ENCODE peak calls at places on chromosome 3, in ten cellular contexts. I is mammary epithelial cell, Q is neuronal stem cell, G is adipocyte, Z is astrocyte, C is PC-3, M is GM23248, X is endothelial cell of umbilical vein, S is H9, O is mesendoderm. H is an unnamed sample.

GRCh38 chr3:127955680-127956079 is 40.6 kb downstream of the KBTBD12 start:
- DNase-seq in I (no peak), Q (no peak), G (no peak), Z (no peak), C (no peak), M (no peak), X (no peak), S (no peak), O (no peak), H (no peak)

GRCh38 chr3:119236756-119237155 is 3.9 kb downstream of the B4GALT4 start:
- DNase-seq in I (no peak), Q (no peak), G (no peak), Z (no peak), C (no peak), M (no peak), X (no peak), S (no peak), O (no peak), H (no peak)

GRCh38 chr3:57696861-57697321 is 4.0 kb upstream of the DENND6A start:
- DNase-seq in I (peak), Q (no peak), G (peak), Z (peak), C (peak), M (peak), X (no peak), S (no peak), O (no peak), H (no peak)

GRCh38 chr3:47856669-47857068 is 53.7 kb downstream of the DHX30 start:
- DNase-seq in I (no peak), Q (no peak), G (no peak), Z (no peak), C (no peak), M (no peak), X (no peak), S (no peak), O (no peak), H (no peak)

GRCh38 chr3:46097691-46098241 is 70.5 kb upstream of the XCR1 start:
- DNase-seq in I (no peak), Q (no peak), G (peak), Z (no peak), C (no peak), M (peak), X (no peak), S (no peak), O (no peak), H (peak)

GRCh38 chr3:13415236-13416001 is 4.7 kb downstream of the NUP210 start:
- DNase-seq in I (no peak), Q (no peak), G (no peak), Z (no peak), C (no peak), M (no peak), X (no peak), S (no peak), O (no peak), H (no peak)

GRCh38 chr3:175295248-175296000 is 436.3 kb downstream of the NAALADL2 start:
- DNase-seq in I (no peak), Q (no peak), G (no peak), Z (no peak), C (no peak), M (no peak), X (no peak), S (no peak), O (no peak), H (no peak)

GRCh38 chr3:192482391-192482790 is 244.9 kb downstream of the FGF12 start:
- DNase-seq in I (no peak), Q (no peak), G (no peak), Z (peak), C (no peak), M (peak), X (no peak), S (no peak), O (no peak), H (no peak)

GRCh38 chr3:127660621-127661253 is 12.0 kb upstream of the ABTB1 start:
- DNase-seq in I (no peak), Q (no peak), G (no peak), Z (no peak), C (no peak), M (no peak), X (no peak), S (no peak), O (no peak), H (no peak)

GRCh38 chr3:32334675-32335074 is 57.0 kb upstream of the CMTM7 start:
- DNase-seq in I (no peak), Q (no peak), G (no peak), Z (no peak), C (peak), M (no peak), X (no peak), S (peak), O (peak), H (no peak)

GRCh38 chr3:172256101-172256687 is 192.1 kb downstream of the GHSR start:
- DNase-seq in I (no peak), Q (no peak), G (peak), Z (peak), C (no peak), M (peak), X (no peak), S (no peak), O (no peak), H (peak)

GRCh38 chr3:10757021-10757820 is 58.8 kb upstream of the SLC6A11 start:
- DNase-seq in I (peak), Q (no peak), G (no peak), Z (peak), C (peak), M (peak), X (peak), S (no peak), O (no peak), H (no peak)

GRCh38 chr3:46987485-46988401 is 8.3 kb downstream of the NBEAL2 start:
- DNase-seq in I (peak), Q (no peak), G (no peak), Z (no peak), C (no peak), M (no peak), X (peak), S (peak), O (peak), H (peak)

GRCh38 chr3:136694321-136694720 is 57.9 kb downstream of the STAG1 start:
- DNase-seq in I (no peak), Q (no peak), G (no peak), Z (no peak), C (no peak), M (no peak), X (no peak), S (no peak), O (no peak), H (no peak)

GRCh38 chr3:30638685-30639412 is 32.4 kb downstream of the TGFBR2 start:
- DNase-seq in I (no peak), Q (no peak), G (no peak), Z (no peak), C (no peak), M (no peak), X (no peak), S (no peak), O (no peak), H (no peak)

GRCh38 chr3:111588527-111588926 is 6.6 kb downstream of the ZBED2 start:
- DNase-seq in I (peak), Q (no peak), G (no peak), Z (no peak), C (no peak), M (peak), X (no peak), S (no peak), O (no peak), H (no peak)

GRCh38 chr3:170740726-170741591 is 129.0 kb downstream of the RPL22L1 start:
- DNase-seq in I (peak), Q (no peak), G (peak), Z (peak), C (peak), M (peak), X (no peak), S (no peak), O (no peak), H (peak)

GRCh38 chr3:73259291-73259690 is 197.8 kb downstream of the EBLN2 start:
- DNase-seq in I (no peak), Q (no peak), G (no peak), Z (no peak), C (no peak), M (no peak), X (no peak), S (no peak), O (no peak), H (no peak)

GRCh38 chr3:50324351-50325144 is 2.0 kb upstream of the HYAL2 start:
- DNase-seq in I (peak), Q (no peak), G (peak), Z (peak), C (peak), M (peak), X (peak), S (peak), O (peak), H (peak)

GRCh38 chr3:50327943-50328691 is at the start of gene TUSC2:
- DNase-seq in I (peak), Q (peak), G (peak), Z (peak), C (peak), M (peak), X (peak), S (peak), O (peak), H (peak)

GRCh38 chr3:50327129-50327528 is 894 bp downstream of the TUSC2 start:
- DNase-seq in I (no peak), Q (no peak), G (no peak), Z (no peak), C (no peak), M (no peak), X (no peak), S (no peak), O (no peak), H (no peak)

GRCh38 chr3:50325497-50326181 is 2.4 kb downstream of the TUSC2 start:
- DNase-seq in I (no peak), Q (no peak), G (no peak), Z (no peak), C (no peak), M (no peak), X (no peak), S (no peak), O (no peak), H (no peak)

GRCh38 chr3:50326182-50326541 is 1.9 kb downstream of the TUSC2 start:
- DNase-seq in I (no peak), Q (no peak), G (no peak), Z (no peak), C (no peak), M (no peak), X (no peak), S (no peak), O (no peak), H (no peak)
- H3K9ac ChIP-seq in I (no peak), Q (no peak), G (no peak), Z (no peak), C (no peak), M (no peak), X (no peak), S (no peak), O (no peak), H (peak)

GRCh38 chr3:8627949-8628348 is 16.6 kb downstream of the SSUH2 start:
- DNase-seq in I (no peak), Q (no peak), G (no peak), Z (no peak), C (no peak), M (no peak), X (no peak), S (no peak), O (no peak), H (no peak)
- H3K9ac ChIP-seq in I (no peak), Q (no peak), G (no peak), Z (no peak), C (no peak), M (no peak), X (no peak), S (no peak), O (no peak), H (no peak)

DNA sequence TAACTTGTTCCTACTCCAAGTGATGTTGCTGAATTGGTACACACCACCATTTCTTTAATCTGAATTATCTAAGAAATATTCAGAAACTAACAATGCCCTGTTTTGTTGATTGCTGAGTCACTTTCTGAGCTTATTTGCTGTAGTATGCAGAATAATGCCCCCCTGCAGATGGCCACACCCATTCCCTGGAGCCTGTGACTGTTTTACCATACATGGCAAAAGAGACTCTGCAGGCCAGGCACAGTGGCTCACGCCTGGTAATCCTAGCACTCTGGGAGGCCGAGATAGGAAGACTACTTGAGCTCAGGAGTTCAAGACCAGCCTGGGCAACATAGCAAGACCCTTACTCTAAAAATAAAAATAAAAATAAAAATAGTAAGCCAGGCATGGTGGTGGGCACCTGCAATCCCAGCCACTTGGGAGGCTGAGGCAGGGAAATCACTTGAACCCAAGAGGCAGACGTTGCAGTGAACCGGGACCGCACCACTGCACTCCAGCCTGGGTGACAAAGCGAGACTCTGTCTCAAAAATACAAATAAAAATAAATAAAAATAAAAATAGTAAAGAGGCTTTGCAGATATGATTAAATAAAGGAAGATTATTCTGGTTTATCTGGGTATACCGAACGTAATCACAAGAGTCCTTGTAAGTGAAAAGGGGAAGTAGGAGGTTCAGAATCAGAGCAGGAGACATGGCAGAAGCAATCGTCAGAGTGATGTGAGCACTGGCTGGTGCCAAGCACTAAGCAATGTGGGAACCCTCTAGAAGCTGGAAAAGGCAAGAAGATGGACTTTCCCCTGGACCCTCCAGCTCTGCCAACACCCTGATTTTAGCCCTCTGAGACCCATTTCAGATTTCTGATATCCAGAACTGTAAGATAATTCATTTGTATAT is 19.0 kb downstream of the PCYT1A start:
- DNase-seq in I (peak), Q (no peak), G (peak), Z (peak), C (peak), M (peak), X (no peak), S (peak), O (peak), H (peak)
- H3K9ac ChIP-seq in I (no peak), Q (no peak), G (peak), Z (no peak), C (peak), M (peak), X (no peak), S (no peak), O (no peak), H (peak)

DNA sequence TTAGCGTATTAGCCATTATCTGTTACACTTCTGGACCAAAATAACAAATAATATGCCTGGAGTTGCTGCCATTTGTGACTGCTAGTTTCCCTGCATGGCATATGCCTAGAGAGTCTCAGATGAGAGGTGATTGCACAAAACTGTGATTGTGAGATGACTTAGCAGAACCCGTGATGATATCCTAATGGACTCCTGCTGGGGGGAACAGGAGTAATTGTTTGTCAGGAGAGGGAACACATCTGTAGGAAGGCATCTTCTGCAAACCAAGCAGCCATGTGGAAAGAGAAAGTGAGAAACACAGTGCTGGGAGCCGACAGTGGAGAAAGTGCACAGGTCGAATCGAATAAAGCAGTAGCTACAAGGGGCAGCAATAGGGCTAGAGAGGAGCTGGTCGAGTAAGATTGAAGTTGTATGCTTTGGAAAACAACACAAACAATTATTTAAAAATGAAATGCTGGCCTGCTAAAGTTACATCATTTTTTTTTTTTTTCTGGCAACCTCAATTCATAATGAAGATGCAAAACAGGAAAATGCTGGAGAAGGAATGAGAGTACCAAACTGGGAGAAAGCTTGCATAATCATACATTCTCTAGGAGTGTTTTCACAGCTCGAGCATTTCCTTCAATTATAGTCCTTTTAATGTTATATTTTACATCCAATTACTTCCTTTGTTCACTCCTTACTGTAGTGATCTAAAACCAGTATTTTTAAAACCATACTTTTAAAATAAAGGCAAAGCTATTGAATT is 494.3 kb upstream of the AGTR1 start:
- DNase-seq in I (no peak), Q (no peak), G (peak), Z (no peak), C (no peak), M (peak), X (no peak), S (no peak), O (peak), H (no peak)
- H3K9ac ChIP-seq in I (no peak), Q (no peak), G (no peak), Z (no peak), C (no peak), M (peak), X (no peak), S (no peak), O (no peak), H (no peak)